ENCODE peak calls at places on chromosomes 7 and 10, in six cellular contexts. K is A549, T is foreskin fibroblast, Y is NCI-H1105, Q is cardiac fibroblast, U is neural crest cell. M is an unnamed sample.

GRCh38 chr7:28410628-28411578 is 1.4 kb upstream of the CREB5 start:
- DNase-seq in T (peak), Q (peak), K (peak), Y (peak), U (peak), M (peak)

GRCh38 chr7:131692131-131692960 is 135.9 kb upstream of the PODXL start:
- DNase-seq in Y (peak), Q (peak), U (peak), K (peak), T (peak), M (no peak)

GRCh38 chr10:513393-513792 is 176.1 kb downstream of the DIP2C start:
- DNase-seq in U (no peak), Q (no peak), Y (no peak), T (no peak), K (no peak), M (no peak)

GRCh38 chr10:29026065-29026797 is 262.6 kb upstream of the LYZL1 start:
- DNase-seq in T (no peak), Q (no peak), U (no peak), K (no peak), Y (no peak), M (no peak)

GRCh38 chr10:79335094-79335469 is 12.2 kb upstream of the PPIF start:
- DNase-seq in Y (no peak), Q (no peak), T (no peak), K (no peak), U (no peak), M (no peak)

GRCh38 chr10:20406607-20407188 is 490.4 kb downstream of the NEBL start:
- DNase-seq in Y (no peak), U (no peak), K (no peak), T (no peak), Q (no peak), M (no peak)

GRCh38 chr10:76433161-76434005 is 1002.0 kb downstream of the LRMDA start:
- DNase-seq in U (no peak), T (peak), Q (no peak), Y (peak), K (no peak), M (no peak)

GRCh38 chr10:88017781-88018180 is 154.4 kb downstream of the PTEN start:
- DNase-seq in K (no peak), Q (no peak), T (no peak), U (no peak), Y (no peak), M (no peak)

GRCh38 chr10:93379366-93380042 is 102.6 kb downstream of the MYOF start:
- DNase-seq in U (no peak), Q (peak), K (no peak), T (peak), Y (no peak), M (peak)

GRCh38 chr10:110864662-110865140 is 7.0 kb upstream of the PDCD4 start:
- DNase-seq in U (no peak), Q (peak), K (no peak), Y (no peak), T (no peak), M (no peak)

GRCh38 chr10:58440484-58440883 is 55.3 kb downstream of the TFAM start:
- DNase-seq in U (no peak), Y (no peak), T (no peak), Q (no peak), K (no peak), M (no peak)

GRCh38 chr7:129958643-129959479 is 6.1 kb upstream of the UBE2H start:
- DNase-seq in T (peak), K (peak), U (no peak), Q (peak), Y (no peak), M (peak)

GRCh38 chr10:3786295-3786981 is 1.4 kb upstream of the KLF6 start:
- DNase-seq in T (peak), Q (peak), U (peak), Y (no peak), K (peak), M (no peak)

GRCh38 chr7:24656608-24657007 is 83.4 kb downstream of the PALS2 start:
- DNase-seq in K (no peak), U (no peak), Y (no peak), T (no peak), Q (no peak), M (no peak)

GRCh38 chr7:129356176-129356575 is 78.1 kb upstream of the STRIP2 start:
- DNase-seq in T (no peak), U (no peak), K (no peak), Y (no peak), Q (no peak), M (no peak)

GRCh38 chr10:21172774-21173432 is 275.8 kb upstream of the NEBL start:
- DNase-seq in U (peak), T (peak), Q (peak), Y (no peak), K (no peak), M (no peak)

GRCh38 chr7:80047856-80048459 is 86.7 kb upstream of the GNAI1 start:
- DNase-seq in T (peak), K (no peak), U (no peak), Y (no peak), Q (peak), M (no peak)

GRCh38 chr10:76983624-76984023 is 654.0 kb downstream of the KCNMA1 start:
- DNase-seq in Y (no peak), T (no peak), Q (no peak), K (no peak), U (no peak), M (no peak)

GRCh38 chr10:43595739-43596298 is 10.4 kb upstream of the ZNF485 start:
- DNase-seq in Q (no peak), U (no peak), T (peak), K (no peak), Y (no peak), M (no peak)

GRCh38 chr10:15084502-15084922 is 4.1 kb downstream of the ACBD7 start:
- DNase-seq in U (no peak), T (peak), Y (peak), K (peak), Q (peak), M (peak)

GRCh38 chr7:98878365-98879197 is at the start of gene TRRAP:
- DNase-seq in U (peak), K (peak), Q (peak), T (peak), Y (peak), M (no peak)

GRCh38 chr10:13913890-13914289 is 327.1 kb downstream of the PRPF18 start:
- DNase-seq in T (no peak), Q (no peak), Y (no peak), K (no peak), U (no peak), M (no peak)

GRCh38 chr7:17663056-17663675 is 277.1 kb downstream of the SNX13 start:
- DNase-seq in Q (peak), T (peak), U (no peak), K (peak), Y (no peak), M (peak)

GRCh38 chr10:96470108-96470743 is 43.5 kb downstream of the TLL2 start:
- DNase-seq in Y (no peak), U (peak), K (peak), Q (peak), T (peak), M (no peak)

GRCh38 chr7:21099432-21099831 is 312.7 kb upstream of the SP8 start:
- DNase-seq in Y (no peak), T (no peak), K (no peak), Q (no peak), U (no peak), M (no peak)

GRCh38 chr10:27720529-27720928 is 25.1 kb downstream of the MKX start:
- DNase-seq in Q (no peak), K (no peak), U (no peak), T (no peak), Y (no peak), M (no peak)

GRCh38 chr7:128162666-128163065 is 78.4 kb upstream of the LEP start:
- DNase-seq in U (no peak), Y (no peak), T (no peak), K (no peak), Q (no peak), M (no peak)

GRCh38 chr10:2790437-2790836 is 276.9 kb upstream of the PFKP start:
- DNase-seq in Y (no peak), K (no peak), U (no peak), Q (no peak), T (no peak), M (no peak)

GRCh38 chr7:2539031-2540028 is 16.0 kb downstream of the BRAT1 start:
- DNase-seq in U (no peak), Q (no peak), Y (no peak), T (no peak), K (no peak), M (no peak)

GRCh38 chr10:7119325-7120015 is 291.4 kb downstream of the SFMBT2 start:
- DNase-seq in Q (peak), Y (no peak), T (peak), K (no peak), U (no peak), M (no peak)

GRCh38 chr10:116184448-116184794 is 88.6 kb downstream of the GFRA1 start:
- DNase-seq in U (no peak), T (no peak), Q (no peak), Y (no peak), K (no peak), M (no peak)

GRCh38 chr10:97138174-97138573 is 47.6 kb downstream of the SLIT1 start:
- DNase-seq in Y (no peak), K (peak), Q (no peak), U (no peak), T (no peak), M (no peak)

GRCh38 chr10:131437556-131438465 is 126.3 kb upstream of the TCERG1L start:
- DNase-seq in T (no peak), Q (no peak), K (no peak), Y (no peak), U (no peak), M (no peak)

M was measured in HS-5.